ENCODE peak calls at places on chromosome 22, in seven cellular contexts. D, H, U, E, O, A and L are unnamed samples.

GRCh38 chr22:19641254-19641982 is 72.9 kb upstream of the SEPTIN5 start:
- DNase-seq in D (no peak), H (peak; percentile 91), U (peak; percentile 19), E (no peak), O (peak; percentile 26), A (no peak), L (no peak)

GRCh38 chr22:21768435-21768834 is 32.8 kb upstream of the YPEL1 start:
- DNase-seq in D (no peak), H (no peak), U (no peak), E (no peak), O (no peak), A (no peak), L (no peak)

GRCh38 chr22:38835888-38836301 is 7.9 kb downstream of the NPTXR start:
- DNase-seq in D (no peak), H (peak; percentile 19), U (no peak), E (no peak), O (no peak), A (no peak), L (no peak)

GRCh38 chr22:32583921-32584335 is 109.3 kb downstream of the FBXO7 start:
- DNase-seq in D (no peak), H (no peak), U (no peak), E (no peak), O (no peak), A (peak; percentile 9), L (no peak)

GRCh38 chr22:40203568-40203967 is 25.8 kb downstream of the TNRC6B start:
- DNase-seq in D (no peak), H (no peak), U (no peak), E (no peak), O (no peak), A (no peak), L (no peak)

GRCh38 chr22:39522567-39523300 is 2.4 kb downstream of the ATF4 start:
- DNase-seq in D (no peak), H (no peak), U (no peak), E (no peak), O (peak; percentile 43), A (peak; percentile 90), L (no peak)

GRCh38 chr22:20803696-20804324 is 29.9 kb downstream of the SERPIND1 start:
- DNase-seq in D (no peak), H (peak; percentile 65), U (peak; percentile 3), E (no peak), O (peak; percentile 27), A (no peak), L (no peak)

GRCh38 chr22:27483095-27483798 is 318.3 kb downstream of the MN1 start:
- DNase-seq in D (no peak), H (no peak), U (no peak), E (no peak), O (no peak), A (no peak), L (no peak)

GRCh38 chr22:23562186-23562585 is 17.9 kb downstream of the IGLL1 start:
- DNase-seq in D (no peak), H (no peak), U (no peak), E (no peak), O (no peak), A (no peak), L (no peak)

GRCh38 chr22:37091986-37092385 is 17.5 kb downstream of the TMPRSS6 start:
- DNase-seq in D (no peak), H (no peak), U (no peak), E (no peak), O (no peak), A (no peak), L (no peak)

GRCh38 chr22:35563211-35563610 is 22.6 kb downstream of the RASD2 start:
- DNase-seq in D (no peak), H (peak; percentile 21), U (no peak), E (no peak), O (no peak), A (no peak), L (no peak)

GRCh38 chr22:28951530-28951929 is 68.2 kb downstream of the ZNRF3 start:
- DNase-seq in D (no peak), H (no peak), U (no peak), E (no peak), O (no peak), A (no peak), L (no peak)

GRCh38 chr22:40965936-40966557 is 14.9 kb downstream of the RBX1 start:
- DNase-seq in D (no peak), H (no peak), U (no peak), E (no peak), O (no peak), A (peak; percentile 30), L (no peak)

GRCh38 chr22:31104869-31105268 is 2.5 kb downstream of the SELENOM start:
- DNase-seq in D (no peak), H (peak; percentile 93), U (no peak), E (no peak), O (no peak), A (peak; percentile 83), L (no peak)

GRCh38 chr22:20229916-20230775 is 38.0 kb downstream of the RTN4R start:
- DNase-seq in D (no peak), H (no peak), U (no peak), E (no peak), O (no peak), A (no peak), L (no peak)

GRCh38 chr22:20509344-20510047 is 2.1 kb downstream of the MED15 start:
- DNase-seq in D (peak; percentile 93), H (peak; percentile 41), U (no peak), E (no peak), O (peak; percentile 91), A (peak; percentile 89), L (no peak)

GRCh38 chr22:36417281-36417686 is 29.5 kb upstream of the MYH9 start:
- DNase-seq in D (no peak), H (peak; percentile 45), U (no peak), E (no peak), O (no peak), A (no peak), L (no peak)

GRCh38 chr22:22993184-22993583 is 77.1 kb upstream of the GNAZ start:
- DNase-seq in D (no peak), H (no peak), U (no peak), E (no peak), O (no peak), A (no peak), L (no peak)

GRCh38 chr22:39306456-39307361 is 12.7 kb downstream of the RPL3 start:
- DNase-seq in D (no peak), H (peak; percentile 83), U (no peak), E (no peak), O (peak; percentile 71), A (no peak), L (no peak)

GRCh38 chr22:47883757-47884156 is 1121.3 kb downstream of the TBC1D22A start:
- DNase-seq in D (no peak), H (no peak), U (no peak), E (no peak), O (no peak), A (no peak), L (no peak)

GRCh38 chr22:47884775-47885174 is 1122.3 kb downstream of the TBC1D22A start:
- DNase-seq in D (no peak), H (no peak), U (no peak), E (no peak), O (no peak), A (no peak), L (no peak)

GRCh38 chr22:47884200-47884599 is 1121.8 kb downstream of the TBC1D22A start:
- DNase-seq in D (no peak), H (no peak), U (no peak), E (no peak), O (no peak), A (no peak), L (no peak)

GRCh38 chr22:47891609-47892008 is 1129.2 kb downstream of the TBC1D22A start:
- DNase-seq in D (no peak), H (no peak), U (no peak), E (no peak), O (no peak), A (no peak), L (no peak)

DNA sequence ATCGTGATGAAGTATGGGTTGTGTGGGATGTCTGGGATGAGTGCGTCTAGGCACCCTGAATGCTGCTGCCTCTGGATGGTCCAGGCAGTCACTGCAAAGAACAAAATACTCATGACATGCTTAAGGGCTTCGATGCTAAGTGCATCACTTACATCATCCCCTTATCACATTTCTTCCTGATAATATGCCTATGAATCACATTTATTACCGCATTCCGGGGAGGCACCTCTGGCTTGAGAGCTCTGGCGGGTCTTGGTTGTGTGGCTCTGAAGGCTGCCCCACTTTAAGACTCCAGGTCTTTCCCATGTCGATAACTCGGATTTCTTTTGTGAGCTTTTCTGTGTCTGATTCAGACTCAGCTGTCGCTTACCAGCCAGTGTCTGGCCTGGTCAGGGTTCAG is 1126.4 kb downstream of the TBC1D22A start:
- DNase-seq in D (no peak), H (no peak), U (no peak), E (no peak), O (no peak), A (no peak), L (no peak)
- TF ChIP-seq POLR2AphosphoS5 in D (no peak), H (no peak), U (no peak), E (no peak), O (no peak), A (no peak), L (no peak)

GRCh38 chr22:47060718-47061117 is 298.3 kb downstream of the TBC1D22A start:
- DNase-seq in D (no peak), H (no peak), U (no peak), E (no peak), O (no peak), A (peak; percentile 18), L (no peak)
- H3K36me3 ChIP-seq in D (no peaks in the 10 kb centered on the region), H (no peaks in the 10 kb centered on the region), U (no peaks in the 10 kb centered on the region), E (no peaks in the 10 kb centered on the region), O (no peaks in the 10 kb centered on the region), A (no peaks in the 10 kb centered on the region), L (no peaks in the 10 kb centered on the region)

GRCh38 chr22:50170453-50171318 is at the start of gene PANX2:
- DNase-seq in D (no peak), H (peak; percentile 59), U (no peak), E (no peak), O (no peak), A (no peak), L (no peak)
- TF ChIP-seq POLR2AphosphoS5 in D (no peak), H (peak; percentile 20), U (no peak), E (no peak), O (no peak), A (no peak), L (no peak)

DNA sequence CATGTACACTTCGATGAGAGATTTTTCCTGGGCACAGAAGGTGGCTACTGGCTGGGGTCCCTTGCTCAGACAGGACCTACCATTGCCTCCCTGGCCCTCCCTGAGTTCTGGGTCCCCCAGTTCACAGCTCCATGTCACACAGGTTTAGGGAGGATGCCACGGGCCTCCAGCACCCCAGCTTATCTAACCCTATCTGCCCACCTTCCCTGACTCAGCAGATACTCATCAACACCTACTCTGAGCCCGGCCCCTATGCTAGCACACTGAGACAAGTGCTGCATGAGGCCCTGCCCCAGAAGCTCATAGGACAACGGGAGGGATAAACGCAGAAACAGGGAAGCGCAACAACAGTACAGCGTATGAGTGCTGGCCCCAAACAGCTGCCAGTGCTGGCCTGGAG is 9.6 kb downstream of the NAGA start:
- DNase-seq in D (no peak), H (no peak), U (no peak), E (no peak), O (no peak), A (no peak), L (no peak)
- H3K36me3 ChIP-seq in D (peaks cover 51% of the 10 kb centered on the region), H (peaks cover 3% of the 10 kb centered on the region), U (peaks cover 20% of the 10 kb centered on the region), E (no peaks in the 10 kb centered on the region), O (peaks cover 9% of the 10 kb centered on the region), A (no peaks in the 10 kb centered on the region), L (peaks cover 57% of the 10 kb centered on the region)